ENCODE peak calls at places on chromosomes 13 and 19, in ten cellular contexts. F is activated CD4-positive, alpha-beta T cell treated with anti-CD3 and anti-CD28 coated beads for 4 hours; X is NCI-H1417 treated with DMSO at 0.1 percent for 48 hours; E is mesendoderm; I is GF-D8; A is mesenteric fat pad; B is stimulated activated CD8-positive, alpha-beta memory T cell treated with anti-CD3 and anti-CD28 coated beads, Interleukin-7, amount 100 ng/mL, for 1 hour; L is HFFc6; S is right cardiac atrium; Y is AG10803. M is an unnamed sample.
A peak's percentile ranks its signal among the peaks of the same experiment; 100 is the strongest.

GRCh38 chr19:3065675-3066357 is 3.5 kb upstream of the TLE5 start:
- DNase-seq in Y (no peak), S (peak; percentile 48), X (peak; percentile 64), I (no peak), F (no peak), L (no peak), B (no peak), A (no peak), E (no peak), M (peak; percentile 79)

GRCh38 chr19:18301718-18302111 is 20.3 kb upstream of the JUND start:
- DNase-seq in L (no peak), X (no peak), Y (no peak), B (no peak), S (no peak), A (no peak), I (no peak), E (no peak), F (no peak), M (no peak)

GRCh38 chr13:48902421-48902820 is 73.3 kb upstream of the FNDC3A start:
- DNase-seq in B (no peak), A (no peak), I (no peak), L (no peak), E (peak; percentile 72), F (no peak), S (no peak), X (no peak), Y (peak; percentile 10), M (no peak)

GRCh38 chr13:113874579-113875428 is 10.9 kb upstream of the GAS6 start:
- DNase-seq in A (no peak), L (no peak), I (no peak), B (no peak), X (no peak), Y (no peak), E (no peak), S (peak; percentile 38), F (no peak), M (no peak)

GRCh38 chr13:48110132-48110868 is 15.4 kb upstream of the MED4 start:
- DNase-seq in X (no peak), S (no peak), L (no peak), B (no peak), I (no peak), Y (no peak), F (no peak), E (no peak), A (no peak), M (no peak)

GRCh38 chr19:5058456-5059190 is 89.7 kb downstream of the KDM4B start:
- DNase-seq in X (no peak), L (no peak), E (no peak), F (no peak), I (no peak), A (no peak), B (no peak), Y (peak; percentile 43), S (peak; percentile 66), M (no peak)

GRCh38 chr19:47631681-47632446 is 22.9 kb downstream of the BICRA start:
- DNase-seq in L (no peak), A (no peak), S (peak; percentile 61), Y (peak; percentile 63), F (no peak), E (no peak), B (no peak), X (no peak), I (no peak), M (no peak)

GRCh38 chr19:4352701-4353121 is 9.3 kb downstream of the MPND start:
- DNase-seq in I (no peak), X (no peak), F (peak; percentile 60), Y (peak; percentile 64), L (peak; percentile 56), S (no peak), E (peak; percentile 69), B (peak; percentile 16), A (no peak), M (no peak)

GRCh38 chr13:106835477-106835876 is 267.5 kb upstream of the ARGLU1 start:
- DNase-seq in X (no peak), F (no peak), Y (no peak), L (no peak), I (no peak), B (no peak), E (no peak), A (no peak), S (no peak), M (no peak)

GRCh38 chr13:57740719-57741118 is 109.2 kb downstream of the PCDH17 start:
- DNase-seq in S (no peak), E (no peak), B (no peak), F (no peak), X (no peak), Y (no peak), L (no peak), A (no peak), I (no peak), M (no peak)

GRCh38 chr13:100650321-100650720 is 24.3 kb downstream of the TMTC4 start:
- DNase-seq in A (no peak), X (no peak), B (no peak), S (no peak), Y (no peak), F (no peak), E (no peak), L (no peak), I (no peak), M (no peak)

GRCh38 chr13:26253787-26254582 is at the start of gene CDK8:
- DNase-seq in I (peak; percentile 90), B (peak; percentile 69), X (peak; percentile 51), E (peak; percentile 97), S (peak; percentile 97), F (peak; percentile 86), A (peak; percentile 95), L (peak; percentile 89), Y (peak; percentile 94), M (peak; percentile 92)

M was measured in transverse colon.